ENCODE peak calls at places on chromosomes 1 and 21, in six cellular contexts. A is uterus, R is ovary, H is left lung, L is SJSA1, K is transverse colon. U is an unnamed sample. For H3K4me1, the result is how much of the 10 kb centered on the place peaks cover.

GRCh38 chr1:173798078-173798477 is 26.4 kb upstream of the DARS2 start:
- DNase-seq in A (no peak), H (no peak), K (no peak), L (no peak), R (no peak), U (no peak)

GRCh38 chr1:230308039-230308438 is 118.1 kb downstream of the PGBD5 start:
- DNase-seq in H (peak), R (peak), L (no peak), A (peak), K (peak), U (peak)

GRCh38 chr21:42572906-42573495 is 59.3 kb downstream of the SLC37A1 start:
- DNase-seq in A (peak), H (peak), L (no peak), K (peak), R (no peak), U (peak)

GRCh38 chr1:59199734-59200376 is 97.0 kb upstream of the FGGY start:
- DNase-seq in R (no peak), L (no peak), H (no peak), A (no peak), K (no peak), U (no peak)

GRCh38 chr1:87064309-87064708 is 149.9 kb downstream of the HS2ST1 start:
- DNase-seq in L (no peak), H (no peak), R (no peak), A (no peak), K (no peak), U (no peak)

GRCh38 chr1:23367451-23367790 is 2.2 kb downstream of the ZNF436 start:
- DNase-seq in L (no peak), K (no peak), A (no peak), R (no peak), H (no peak), U (no peak)

GRCh38 chr1:17545354-17545753 is 5.9 kb downstream of the ARHGEF10L start:
- DNase-seq in K (no peak), R (no peak), A (no peak), H (no peak), L (no peak), U (no peak)

GRCh38 chr21:44087426-44088400 is 19.5 kb upstream of the PWP2 start:
- DNase-seq in R (no peak), A (no peak), L (no peak), K (no peak), H (no peak), U (no peak)

GRCh38 chr1:46179138-46180081 is 3.1 kb upstream of the P3R3URF start:
- DNase-seq in L (peak), A (peak), H (peak), K (peak), R (peak), U (peak)

GRCh38 chr1:156821801-156822200 is 5.2 kb upstream of the SH2D2A start:
- DNase-seq in K (no peak), R (no peak), H (no peak), A (no peak), L (no peak), U (no peak)

GRCh38 chr1:8434104-8434503 is 116.2 kb downstream of the SLC45A1 start:
- DNase-seq in H (no peak), R (no peak), A (no peak), K (no peak), L (no peak), U (peak)

GRCh38 chr1:2204384-2205190 is 10.0 kb upstream of the FAAP20 start:
- DNase-seq in H (peak), A (peak), K (peak), L (peak), R (peak), U (peak)

GRCh38 chr1:107964397-107965111 is 426 bp downstream of the VAV3 start:
- DNase-seq in H (peak), L (no peak), A (no peak), K (peak), R (no peak), U (peak)

GRCh38 chr1:181104042-181104789 is 15.7 kb downstream of the IER5 start:
- DNase-seq in R (no peak), A (no peak), L (no peak), K (no peak), H (no peak), U (no peak)

GRCh38 chr1:11448375-11449085 is 30.4 kb upstream of the DISP3 start:
- DNase-seq in L (no peak), H (no peak), A (no peak), K (no peak), R (no peak), U (no peak)

GRCh38 chr1:114081145-114082046 is 72.3 kb downstream of the SYT6 start:
- DNase-seq in L (no peak), K (peak), A (no peak), R (peak), H (peak), U (peak)
- H3K4me1 ChIP-seq in L (under half), K (under half), A (under half), R (under half), H (under half), U (under half)

DNA sequence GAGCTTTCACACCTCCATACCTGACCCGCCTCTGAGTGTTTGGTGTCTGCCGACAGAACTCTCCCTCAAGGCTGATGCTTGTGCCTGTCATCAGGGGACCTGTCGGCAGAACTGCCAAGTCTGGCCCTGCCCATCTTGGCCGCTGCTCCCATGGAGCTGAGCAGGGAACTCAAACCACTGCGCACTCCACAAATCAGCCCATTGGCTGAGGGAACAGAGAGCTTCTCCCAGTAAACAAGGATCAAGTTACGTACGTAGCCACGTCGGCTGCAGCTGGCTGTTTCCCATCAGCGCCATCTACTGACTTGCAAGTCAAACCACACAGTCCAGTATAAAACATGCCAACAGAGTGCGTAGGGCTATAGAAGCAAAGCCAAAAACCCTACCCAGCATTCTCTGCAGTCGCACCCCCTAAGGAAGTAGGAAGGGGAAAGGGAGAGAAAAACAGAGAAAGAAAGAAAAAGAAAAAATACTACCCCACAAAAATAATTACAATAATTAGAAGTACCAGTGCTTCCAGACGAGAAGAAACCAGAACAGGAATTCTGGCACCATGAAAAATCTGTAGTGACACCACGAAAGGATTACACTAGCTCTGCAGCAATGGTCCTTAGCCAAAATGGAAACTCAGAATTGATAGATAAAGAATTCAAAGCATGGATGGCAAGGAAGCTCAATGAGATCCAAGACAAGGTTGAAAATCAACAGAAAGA is 13.1 kb downstream of the KRTAP13-1 start:
- DNase-seq in L (peak), K (peak), A (no peak), R (no peak), H (peak), U (peak)
- H3K4me3 ChIP-seq in L (no peak), K (no peak), A (no peak), R (no peak), H (no peak), U (no peak)

GRCh38 chr1:10384219-10384618 is 14.6 kb upstream of the PGD start:
- DNase-seq in A (no peak), R (no peak), K (no peak), L (no peak), H (no peak), U (no peak)

GRCh38 chr1:10389271-10389973 is 9.4 kb upstream of the PGD start:
- DNase-seq in K (no peak), R (no peak), L (no peak), H (no peak), A (no peak), U (no peak)

GRCh38 chr1:10388387-10388715 is 10.5 kb upstream of the PGD start:
- DNase-seq in L (no peak), R (no peak), A (no peak), H (no peak), K (no peak), U (no peak)

GRCh38 chr1:10387611-10388386 is 11.1 kb upstream of the PGD start:
- DNase-seq in L (no peak), A (peak), K (no peak), R (peak), H (peak), U (peak)

DNA sequence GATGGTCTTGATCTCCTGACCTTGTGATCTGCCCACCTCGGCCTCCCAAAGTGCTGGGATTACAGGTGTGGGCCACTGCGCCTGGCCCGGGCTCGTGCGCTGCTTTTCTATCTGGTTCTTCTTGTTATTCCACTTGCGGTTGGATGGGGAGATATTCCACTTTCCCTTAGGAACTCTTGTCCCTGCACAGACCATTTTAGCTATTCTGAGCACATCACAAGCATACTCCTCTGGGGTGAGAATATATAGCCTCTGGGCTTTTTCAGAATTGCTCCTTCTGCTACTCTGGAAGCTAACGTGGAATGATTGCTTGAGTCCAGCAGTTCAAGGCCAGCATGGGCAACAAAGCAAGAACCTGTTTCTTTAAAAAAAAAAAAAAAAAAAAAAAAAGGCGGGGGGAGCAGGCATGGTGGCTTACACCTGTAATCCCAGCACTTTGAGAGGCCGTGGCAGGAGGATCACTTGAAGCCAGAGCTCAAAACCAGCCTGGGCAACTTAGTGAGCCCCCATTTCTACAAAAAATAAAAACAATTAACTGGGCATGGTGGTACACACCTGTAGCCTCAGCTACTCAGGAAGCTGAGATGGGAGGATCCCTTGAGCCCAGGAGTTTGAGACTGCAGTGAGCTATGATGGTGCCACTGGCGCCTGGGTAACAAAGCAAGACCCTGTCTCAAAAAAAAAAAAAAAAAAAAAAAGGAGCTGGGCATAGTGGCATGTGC is 11.9 kb upstream of the PGD start:
- DNase-seq in L (no peak), K (no peak), H (no peak), R (no peak), A (no peak), U (no peak)
- H3K27ac ChIP-seq in L (no peak), K (peak), H (peak), R (peak), A (no peak), U (peak)

DNA sequence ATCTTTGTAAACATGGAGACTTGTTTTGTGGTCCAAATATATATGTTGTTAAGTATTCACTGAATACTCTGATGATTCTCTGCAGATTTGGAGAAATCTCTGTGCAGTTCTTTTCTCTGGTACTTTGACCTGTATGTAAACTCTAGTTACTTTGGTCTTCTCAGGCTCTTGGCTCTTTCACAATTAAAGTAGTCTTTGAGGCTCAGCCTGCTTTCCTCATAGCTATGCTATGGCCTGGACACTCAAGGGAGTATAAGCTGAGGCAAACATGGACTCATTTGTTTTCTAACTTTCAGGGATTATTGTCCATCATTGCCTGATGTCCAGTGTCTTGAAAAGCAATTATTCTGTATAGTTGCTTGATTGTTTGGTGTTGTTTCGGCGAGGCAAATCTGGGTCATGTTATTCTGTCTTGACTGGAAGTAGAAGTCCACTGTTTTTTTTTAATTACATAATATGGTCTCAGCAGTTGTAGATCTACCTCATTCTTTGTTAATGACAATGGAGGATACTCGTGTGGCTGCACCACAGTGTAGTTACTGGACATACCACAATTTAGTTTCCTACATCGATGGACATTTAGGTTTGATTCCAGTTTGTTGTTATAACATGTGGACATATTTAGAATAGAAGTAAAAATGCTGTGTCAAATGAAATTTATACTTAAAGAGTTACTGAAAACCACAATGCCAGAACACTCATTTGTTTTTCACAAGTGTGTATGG is 9.2 kb downstream of the PTBP2 start:
- DNase-seq in K (no peak), R (no peak), A (no peak), L (no peak), H (no peak), U (no peak)
- H3K4me1 ChIP-seq in K (under half), R (under half), A (under half), L (under half), H (under half), U (under half)

GRCh38 chr1:91022518-91022929 is 689 bp upstream of the ZNF644 start:
- DNase-seq in H (no peak), K (no peak), L (no peak), R (no peak), A (no peak), U (no peak)
- H3K4me3 ChIP-seq in H (peak), K (peak), L (peak), R (peak), A (peak), U (peak)

DNA sequence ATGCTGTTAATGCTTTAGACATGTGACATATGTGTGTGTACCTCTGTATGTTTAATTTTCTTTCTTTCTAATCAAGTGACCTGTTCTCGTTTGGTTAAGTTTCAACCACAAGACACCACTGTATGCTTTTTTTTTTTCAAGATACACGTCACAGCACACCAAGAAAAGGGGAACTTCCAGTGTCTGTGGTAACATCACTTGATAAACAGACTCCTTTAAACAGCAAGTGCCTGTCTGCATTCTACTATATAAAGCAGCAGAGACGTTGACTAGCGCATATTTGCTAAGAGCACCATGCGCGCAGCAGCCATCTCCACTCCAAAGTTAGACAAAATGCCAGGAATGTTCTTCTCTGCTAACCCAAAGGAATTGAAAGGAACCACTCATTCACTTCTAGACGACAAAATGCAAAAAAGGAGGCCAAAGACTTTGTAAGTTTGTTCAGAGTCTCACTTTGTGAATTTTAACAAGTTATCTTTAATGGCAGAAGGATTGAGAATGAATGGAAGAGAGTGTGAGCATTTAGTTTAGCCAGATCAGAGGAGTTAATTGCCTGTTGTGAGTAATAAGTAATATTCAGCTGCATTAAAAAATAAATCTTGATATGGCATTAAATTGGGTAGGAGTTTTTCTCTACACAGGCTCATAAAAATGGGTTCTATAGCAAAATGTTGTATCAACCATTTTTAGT is at the start of gene RGS1:
- DNase-seq in K (peak), H (peak), R (no peak), L (no peak), A (no peak), U (no peak)
- H3K27ac ChIP-seq in K (peak), H (no peak), R (no peak), L (no peak), A (no peak), U (no peak)

DNA sequence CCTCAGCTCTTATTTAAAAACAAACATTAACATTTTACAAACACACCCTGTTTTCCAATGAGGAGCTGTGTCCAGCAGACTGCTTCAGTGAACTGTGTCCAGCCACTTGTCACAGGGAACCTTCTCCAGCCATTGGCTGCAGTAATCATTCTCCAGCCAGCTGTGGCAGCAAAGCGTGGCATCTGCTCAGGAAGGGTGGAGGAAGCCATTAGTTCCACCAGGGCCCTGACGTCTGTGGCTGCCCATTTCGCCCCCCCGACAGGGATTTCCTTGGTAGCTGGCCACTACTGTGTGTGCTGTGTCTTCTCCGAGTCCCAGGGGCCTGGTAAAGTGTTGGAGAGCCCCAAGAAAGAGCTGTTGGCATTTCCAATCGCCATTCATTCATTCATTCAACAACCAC is 62.8 kb upstream of the SELENON start:
- DNase-seq in L (no peak), H (no peak), A (peak), K (no peak), R (no peak), U (peak)
- H3K4me1 ChIP-seq in L (under half), H (under half), A (under half), K (under half), R (under half), U (under half)

DNA sequence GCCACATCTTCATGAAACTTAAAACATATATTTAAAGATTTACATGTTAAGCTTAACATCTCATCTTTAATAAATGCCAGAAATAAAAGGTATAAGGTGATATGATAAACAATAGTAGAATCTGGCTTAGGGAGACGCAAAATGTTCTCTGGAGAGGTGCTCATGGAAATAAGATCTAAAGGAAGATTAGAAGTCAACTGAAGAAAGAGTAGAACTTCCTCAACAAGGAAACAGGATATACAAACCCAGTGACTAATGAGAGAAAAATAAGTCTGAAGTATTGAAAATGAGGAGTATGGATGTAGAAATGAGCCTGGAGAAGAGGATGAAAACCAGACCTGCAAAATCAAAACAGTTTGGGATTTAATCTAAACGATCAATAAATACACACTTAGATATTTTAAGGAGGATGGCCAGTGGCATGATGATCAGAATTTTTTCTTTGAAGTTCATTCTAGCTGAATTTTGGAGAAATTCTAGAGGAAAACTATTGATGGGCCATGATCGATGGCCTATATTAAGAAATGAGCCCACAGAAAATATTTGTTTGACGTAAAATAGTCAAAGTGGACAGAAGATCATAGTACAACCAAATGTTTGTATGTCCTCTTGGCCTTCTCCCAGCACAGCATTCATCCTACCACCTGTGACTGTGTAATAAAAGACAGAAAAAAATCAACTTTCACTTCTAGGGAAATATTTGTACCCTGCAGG is 387.9 kb upstream of the PTBP2 start:
- DNase-seq in R (no peak), H (no peak), A (no peak), K (no peak), L (no peak), U (no peak)
- H3K4me3 ChIP-seq in R (no peak), H (no peak), A (no peak), K (no peak), L (no peak), U (no peak)

DNA sequence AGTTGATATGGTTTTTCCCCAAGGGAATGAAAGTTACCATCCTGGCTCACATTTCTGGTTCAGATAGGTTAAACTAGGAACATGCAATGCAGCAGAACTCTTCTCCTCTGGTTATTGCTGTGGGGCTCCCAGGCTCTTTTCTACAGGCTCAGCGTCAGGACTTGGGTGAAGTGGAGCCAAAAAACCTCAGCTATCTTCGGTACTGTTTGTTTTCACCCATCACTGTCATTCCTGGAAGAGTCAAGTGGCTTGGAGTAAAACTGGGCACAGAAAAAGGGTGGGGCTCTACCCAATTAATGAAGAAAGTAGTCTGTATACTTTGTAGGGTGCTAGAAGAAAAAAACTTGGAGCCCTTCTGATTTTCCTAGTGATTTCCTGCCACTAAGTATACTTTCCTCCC is 9.4 kb downstream of the WNT2B start:
- DNase-seq in H (no peak), L (no peak), K (no peak), R (no peak), A (no peak), U (no peak)
- H3K27ac ChIP-seq in H (no peak), L (no peak), K (no peak), R (no peak), A (no peak), U (peak)

DNA sequence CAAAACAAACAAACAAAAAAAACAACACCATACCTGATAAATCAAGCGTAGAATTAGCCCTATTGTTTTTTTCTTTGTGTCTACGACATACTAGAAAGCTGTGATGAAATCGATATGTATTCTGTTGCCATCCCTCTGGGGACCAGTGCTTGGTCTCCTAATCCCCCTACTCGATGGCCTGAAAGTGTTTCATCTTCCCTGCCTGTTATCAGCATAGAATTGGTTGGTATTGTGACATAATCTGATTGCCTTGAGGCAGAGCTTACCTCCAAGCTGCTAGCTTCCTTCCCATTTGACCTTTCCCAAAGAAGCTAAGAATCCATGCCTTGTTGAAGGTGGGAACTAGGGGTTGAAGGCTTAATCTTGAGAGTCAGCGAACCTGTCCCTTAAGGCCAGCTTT is 40.7 kb upstream of the PIGV start:
- DNase-seq in R (no peak), K (no peak), H (no peak), L (no peak), A (no peak), U (no peak)
- H3K4me1 ChIP-seq in R (under half), K (under half), H (under half), L (under half), A (under half), U (under half)